ENCODE peak calls at places on chromosomes 11 and 22, in six cellular contexts. One of them, this sample, is unnamed.

GRCh38 chr11:3939211-3939610 is 83.7 kb downstream of the STIM1 start:
- DNase-seq in GM12865: peak; percentile 24
- DNase-seq in fibroblast of mammary gland: peak; percentile 91
- DNase-seq in neural crest cell: no peak
- DNase-seq in spleen: no peak
- DNase-seq in fibroblast of lung: peak; percentile 94
- DNase-seq in this sample: no peak

GRCh38 chr22:31075961-31076360 is 5.2 kb upstream of the SMTN start:
- DNase-seq in GM12865: no peak
- DNase-seq in neural crest cell: no peak
- DNase-seq in fibroblast of lung: peak; percentile 93
- DNase-seq in fibroblast of mammary gland: peak; percentile 86
- DNase-seq in spleen: peak; percentile 77
- DNase-seq in this sample: no peak

GRCh38 chr11:43010042-43010441 is 301.8 kb upstream of the API5 start:
- DNase-seq in GM12865: no peak
- DNase-seq in neural crest cell: no peak
- DNase-seq in fibroblast of mammary gland: no peak
- DNase-seq in spleen: no peak
- DNase-seq in fibroblast of lung: no peak
- DNase-seq in this sample: no peak

GRCh38 chr11:32563600-32563959 is 20.1 kb upstream of the EIF3M start:
- DNase-seq in GM12865: no peak
- DNase-seq in neural crest cell: no peak
- DNase-seq in fibroblast of lung: no peak
- DNase-seq in spleen: no peak
- DNase-seq in fibroblast of mammary gland: no peak
- DNase-seq in this sample: no peak

GRCh38 chr22:46625113-46625842 is 5.1 kb downstream of the GRAMD4 start:
- DNase-seq in fibroblast of lung: no peak
- DNase-seq in neural crest cell: no peak
- DNase-seq in fibroblast of mammary gland: no peak
- DNase-seq in GM12865: no peak
- DNase-seq in spleen: no peak
- DNase-seq in this sample: no peak

GRCh38 chr22:32717337-32718240 is 83.9 kb upstream of the TIMP3 start:
- DNase-seq in GM12865: no peak
- DNase-seq in neural crest cell: no peak
- DNase-seq in spleen: no peak
- DNase-seq in fibroblast of lung: peak; percentile 89
- DNase-seq in fibroblast of mammary gland: peak; percentile 60
- DNase-seq in this sample: no peak

GRCh38 chr11:61333638-61334433 is 808 bp downstream of the TKFC start:
- DNase-seq in fibroblast of mammary gland: no peak
- DNase-seq in spleen: no peak
- DNase-seq in fibroblast of lung: no peak
- DNase-seq in neural crest cell: no peak
- DNase-seq in GM12865: peak; percentile 30
- DNase-seq in this sample: no peak

GRCh38 chr11:128709402-128709801 is 15.5 kb downstream of the FLI1 start:
- DNase-seq in neural crest cell: no peak
- DNase-seq in fibroblast of lung: peak; percentile 70
- DNase-seq in GM12865: no peak
- DNase-seq in fibroblast of mammary gland: peak; percentile 71
- DNase-seq in spleen: no peak
- DNase-seq in this sample: peak; percentile 62

GRCh38 chr11:57657290-57658022 is at the start of gene CLP1:
- DNase-seq in fibroblast of lung: peak; percentile 98
- DNase-seq in neural crest cell: peak; percentile 97
- DNase-seq in spleen: peak; percentile 99
- DNase-seq in fibroblast of mammary gland: peak; percentile 98
- DNase-seq in GM12865: peak; percentile 98
- DNase-seq in this sample: peak; percentile 99

GRCh38 chr11:98568011-98568410 is 452.7 kb upstream of the CNTN5 start:
- DNase-seq in GM12865: no peak
- DNase-seq in fibroblast of lung: peak; percentile 42
- DNase-seq in spleen: no peak
- DNase-seq in neural crest cell: no peak
- DNase-seq in fibroblast of mammary gland: peak; percentile 43
- DNase-seq in this sample: no peak

GRCh38 chr11:118921121-118921928 is 4.4 kb downstream of the BCL9L start:
- DNase-seq in GM12865: no peak
- DNase-seq in neural crest cell: no peak
- DNase-seq in fibroblast of lung: peak; percentile 97
- DNase-seq in spleen: peak; percentile 76
- DNase-seq in fibroblast of mammary gland: peak; percentile 95
- DNase-seq in this sample: peak; percentile 21

GRCh38 chr22:27409299-27409698 is 392.3 kb downstream of the MN1 start:
- DNase-seq in fibroblast of lung: peak; percentile 22
- DNase-seq in fibroblast of mammary gland: peak; percentile 38
- DNase-seq in GM12865: no peak
- DNase-seq in neural crest cell: no peak
- DNase-seq in spleen: no peak
- DNase-seq in this sample: no peak

GRCh38 chr22:30212363-30212995 is 34.1 kb downstream of the LIF start:
- DNase-seq in GM12865: no peak
- DNase-seq in spleen: peak; percentile 83
- DNase-seq in fibroblast of lung: peak; percentile 90
- DNase-seq in fibroblast of mammary gland: peak; percentile 98
- DNase-seq in neural crest cell: no peak
- DNase-seq in this sample: no peak

GRCh38 chr11:130897262-130898182 is 18.8 kb downstream of the SNX19 start:
- DNase-seq in fibroblast of lung: peak; percentile 100
- DNase-seq in GM12865: no peak
- DNase-seq in neural crest cell: no peak
- DNase-seq in spleen: no peak
- DNase-seq in fibroblast of mammary gland: peak; percentile 97
- DNase-seq in this sample: no peak

GRCh38 chr11:9688716-9689511 is 25.0 kb downstream of the SWAP70 start:
- DNase-seq in neural crest cell: no peak
- DNase-seq in fibroblast of lung: peak; percentile 61
- DNase-seq in fibroblast of mammary gland: peak; percentile 86
- DNase-seq in GM12865: peak; percentile 89
- DNase-seq in spleen: no peak
- DNase-seq in this sample: no peak

GRCh38 chr22:44752285-44753188 is at the start of gene ARHGAP8:
- DNase-seq in spleen: peak; percentile 75
- DNase-seq in neural crest cell: no peak
- DNase-seq in fibroblast of lung: no peak
- DNase-seq in fibroblast of mammary gland: no peak
- DNase-seq in GM12865: no peak
- DNase-seq in this sample: no peak

GRCh38 chr22:37309221-37310074 is 27.1 kb downstream of the CYTH4 start:
- DNase-seq in fibroblast of lung: no peak
- DNase-seq in GM12865: peak; percentile 86
- DNase-seq in fibroblast of mammary gland: no peak
- DNase-seq in neural crest cell: no peak
- DNase-seq in spleen: peak; percentile 88
- DNase-seq in this sample: no peak

GRCh38 chr11:134170909-134171281 is 52.9 kb downstream of the NCAPD3 start:
- DNase-seq in spleen: no peak
- DNase-seq in fibroblast of lung: peak; percentile 9
- DNase-seq in GM12865: no peak
- DNase-seq in neural crest cell: no peak
- DNase-seq in fibroblast of mammary gland: peak; percentile 15
- DNase-seq in this sample: no peak

GRCh38 chr11:59158206-59159068 is 13.5 kb upstream of the DTX4 start:
- DNase-seq in neural crest cell: peak; percentile 45
- DNase-seq in fibroblast of mammary gland: peak; percentile 76
- DNase-seq in spleen: no peak
- DNase-seq in fibroblast of lung: peak; percentile 81
- DNase-seq in GM12865: peak; percentile 86
- DNase-seq in this sample: peak; percentile 61

GRCh38 chr11:5580577-5580976 is at the start of gene OR52B6:
- DNase-seq in fibroblast of mammary gland: no peak
- DNase-seq in fibroblast of lung: no peak
- DNase-seq in spleen: no peak
- DNase-seq in GM12865: no peak
- DNase-seq in neural crest cell: no peak
- DNase-seq in this sample: no peak

DNA sequence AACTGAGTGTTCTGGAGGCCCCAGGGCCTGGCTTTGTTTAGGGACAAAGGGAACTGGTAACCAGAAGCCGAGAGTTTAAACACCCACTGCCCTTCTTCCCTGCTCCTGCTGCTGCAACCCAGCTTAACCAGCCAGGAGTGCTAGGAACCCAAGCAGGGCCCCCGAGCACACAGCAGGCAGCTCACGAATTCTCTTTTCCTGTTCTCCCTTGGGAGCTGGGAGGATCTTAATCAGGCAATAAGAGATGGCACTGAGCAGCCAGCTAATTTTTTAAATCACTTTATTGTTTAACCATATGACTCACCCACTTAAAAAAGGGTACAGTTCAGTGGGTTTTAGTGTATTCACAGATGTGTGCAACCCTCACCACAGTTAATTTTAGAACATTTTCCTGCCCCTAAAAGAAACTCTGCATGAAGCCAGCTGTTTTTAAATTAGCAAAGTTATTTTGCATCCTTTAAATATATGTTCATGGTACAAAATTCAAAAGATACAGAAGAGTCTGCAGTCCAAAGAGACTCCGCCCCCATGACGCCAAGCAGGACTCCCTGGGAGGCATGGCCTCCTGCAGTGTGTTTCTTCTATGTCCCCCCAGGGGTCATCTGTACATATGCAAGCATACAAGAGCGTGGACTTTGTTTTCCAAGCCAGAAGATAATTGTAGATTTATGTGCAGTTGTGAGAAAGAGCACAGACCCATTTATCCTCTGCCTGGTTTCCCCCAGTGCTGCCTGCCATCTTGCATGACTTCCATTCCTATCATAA is 18.9 kb upstream of the PPP6R3 start:
- DNase-seq in neural crest cell: no peak
- DNase-seq in spleen: no peak
- DNase-seq in fibroblast of lung: peak; percentile 78
- DNase-seq in fibroblast of mammary gland: peak; percentile 77
- DNase-seq in GM12865: no peak
- DNase-seq in this sample: no peak
- TF ChIP-seq CTCF in neural crest cell: no peak
- TF ChIP-seq CTCF in spleen: no peak
- TF ChIP-seq CTCF in fibroblast of lung: no peak
- TF ChIP-seq CTCF in fibroblast of mammary gland: no peak
- TF ChIP-seq CTCF in GM12865: no peak
- TF ChIP-seq CTCF in this sample: no peak

GRCh38 chr11:62603771-62604170 is 2.1 kb upstream of the MTA2 start:
- DNase-seq in spleen: no peak
- DNase-seq in neural crest cell: no peak
- DNase-seq in fibroblast of lung: no peak
- DNase-seq in fibroblast of mammary gland: no peak
- DNase-seq in GM12865: no peak
- DNase-seq in this sample: no peak

GRCh38 chr11:62603072-62603408 is 1.4 kb upstream of the MTA2 start:
- DNase-seq in spleen: no peak
- DNase-seq in fibroblast of lung: no peak
- DNase-seq in fibroblast of mammary gland: no peak
- DNase-seq in GM12865: no peak
- DNase-seq in neural crest cell: no peak
- DNase-seq in this sample: no peak

GRCh38 chr11:62601114-62601363 is 626 bp downstream of the MTA2 start:
- DNase-seq in fibroblast of mammary gland: no peak
- DNase-seq in neural crest cell: no peak
- DNase-seq in GM12865: peak; percentile 62
- DNase-seq in spleen: peak; percentile 94
- DNase-seq in fibroblast of lung: no peak
- DNase-seq in this sample: no peak

GRCh38 chr11:62601364-62602140 is at the start of gene MTA2:
- DNase-seq in spleen: peak; percentile 99
- DNase-seq in fibroblast of mammary gland: peak; percentile 97
- DNase-seq in fibroblast of lung: peak; percentile 98
- DNase-seq in neural crest cell: peak; percentile 100
- DNase-seq in GM12865: peak; percentile 99
- DNase-seq in this sample: peak; percentile 100

GRCh38 chr11:62602141-62603071 is 741 bp upstream of the MTA2 start:
- DNase-seq in spleen: peak; percentile 91
- DNase-seq in GM12865: no peak
- DNase-seq in fibroblast of mammary gland: peak; percentile 52
- DNase-seq in fibroblast of lung: peak; percentile 70
- DNase-seq in neural crest cell: peak; percentile 26
- DNase-seq in this sample: peak; percentile 47
- TF ChIP-seq CTCF in spleen: no peak
- TF ChIP-seq CTCF in GM12865: no peak
- TF ChIP-seq CTCF in fibroblast of mammary gland: no peak
- TF ChIP-seq CTCF in fibroblast of lung: no peak
- TF ChIP-seq CTCF in neural crest cell: no peak
- TF ChIP-seq CTCF in this sample: no peak

DNA sequence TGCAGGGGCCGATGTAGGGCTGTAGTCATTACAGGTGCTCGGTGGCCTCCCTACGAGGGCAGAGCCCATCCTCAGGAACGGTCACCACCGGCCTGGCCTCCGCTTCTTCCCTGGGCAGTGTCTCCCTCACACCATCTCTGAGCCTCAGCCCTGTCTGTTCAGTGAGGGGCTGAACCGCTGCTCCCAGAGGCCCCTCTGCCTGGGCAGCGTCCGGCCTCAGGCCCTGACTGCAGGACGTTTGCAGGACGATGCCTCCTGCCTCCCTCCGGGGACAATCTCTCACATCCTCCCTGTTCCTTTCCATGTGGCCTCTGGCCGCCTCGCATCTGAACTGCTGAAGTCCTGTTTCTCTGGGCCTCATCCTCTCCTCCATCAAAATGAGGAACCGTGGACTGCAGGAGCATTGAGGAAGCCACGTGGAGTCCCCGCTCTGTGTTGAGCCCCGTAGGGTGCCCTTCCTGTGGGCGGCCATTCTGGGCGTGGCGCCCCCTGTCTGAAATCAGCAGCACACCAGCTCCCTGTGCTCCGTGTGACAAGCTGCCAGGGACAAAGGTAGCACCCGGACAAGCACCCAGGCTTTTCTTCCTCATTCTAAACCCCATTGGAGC is 933.5 kb downstream of the BRD1 start:
- DNase-seq in spleen: peak; percentile 43
- DNase-seq in fibroblast of mammary gland: no peak
- DNase-seq in fibroblast of lung: no peak
- DNase-seq in GM12865: no peak
- DNase-seq in neural crest cell: no peak
- DNase-seq in this sample: peak; percentile 34
- TF ChIP-seq CTCF in spleen: no peak
- TF ChIP-seq CTCF in fibroblast of mammary gland: no peak
- TF ChIP-seq CTCF in fibroblast of lung: no peak
- TF ChIP-seq CTCF in GM12865: no peak
- TF ChIP-seq CTCF in neural crest cell: peak; percentile 35
- TF ChIP-seq CTCF in this sample: peak; percentile 27

GRCh38 chr11:125627236-125627910 is 2.4 kb downstream of the CHEK1 start:
- DNase-seq in fibroblast of lung: peak; percentile 11
- DNase-seq in neural crest cell: no peak
- DNase-seq in fibroblast of mammary gland: peak; percentile 17
- DNase-seq in GM12865: no peak
- DNase-seq in spleen: no peak
- DNase-seq in this sample: no peak

GRCh38 chr11:125625225-125625593 is 246 bp downstream of the CHEK1 start:
- DNase-seq in fibroblast of mammary gland: no peak
- DNase-seq in GM12865: no peak
- DNase-seq in neural crest cell: no peak
- DNase-seq in fibroblast of lung: no peak
- DNase-seq in spleen: no peak
- DNase-seq in this sample: no peak

GRCh38 chr11:125624756-125625213 is at the start of gene CHEK1:
- DNase-seq in fibroblast of lung: no peak
- DNase-seq in spleen: no peak
- DNase-seq in GM12865: no peak
- DNase-seq in neural crest cell: no peak
- DNase-seq in fibroblast of mammary gland: no peak
- DNase-seq in this sample: no peak

GRCh38 chr11:125625594-125626380 is 824 bp downstream of the CHEK1 start:
- DNase-seq in fibroblast of lung: peak; percentile 91
- DNase-seq in GM12865: peak; percentile 94
- DNase-seq in fibroblast of mammary gland: peak; percentile 93
- DNase-seq in neural crest cell: peak; percentile 93
- DNase-seq in spleen: peak; percentile 95
- DNase-seq in this sample: peak; percentile 91

GRCh38 chr11:125626381-125626950 is 1.5 kb downstream of the CHEK1 start:
- DNase-seq in fibroblast of mammary gland: no peak
- DNase-seq in neural crest cell: no peak
- DNase-seq in GM12865: peak; percentile 66
- DNase-seq in spleen: no peak
- DNase-seq in fibroblast of lung: no peak
- DNase-seq in this sample: no peak
- TF ChIP-seq CTCF in fibroblast of mammary gland: peak; percentile 39
- TF ChIP-seq CTCF in neural crest cell: peak; percentile 40
- TF ChIP-seq CTCF in GM12865: peak; percentile 32
- TF ChIP-seq CTCF in spleen: no peak
- TF ChIP-seq CTCF in fibroblast of lung: peak; percentile 32
- TF ChIP-seq CTCF in this sample: no peak